ENCODE peak calls at places on chromosomes 5 and 9, in five cellular contexts. D is RWPE2, U is left cardiac atrium, R is Right ventricle myocardium inferior, O is lower lobe of right lung. J is an unnamed sample.

GRCh38 chr9:124045830-124046177 is 34.2 kb downstream of the LHX2 start:
- ATAC-seq in D (no peak), U (peak), R (peak), O (no peak), J (peak)

GRCh38 chr9:124940894-124941688 is at the start of gene GOLGA1:
- ATAC-seq in D (peak), U (peak), R (peak), O (peak), J (peak)

GRCh38 chr9:69207503-69207902 is 33.4 kb downstream of the TJP2 start:
- ATAC-seq in D (peak), U (peak), R (peak), O (peak), J (no peak)

GRCh38 chr5:119187776-119188529 is 117.1 kb downstream of the DMXL1 start:
- ATAC-seq in D (no peak), U (no peak), R (no peak), O (no peak), J (no peak)

GRCh38 chr9:122219856-122220672 is 8.7 kb downstream of the LHX6 start:
- ATAC-seq in D (no peak), U (peak), R (no peak), O (peak), J (no peak)

GRCh38 chr9:38318755-38319495 is 73.6 kb upstream of the ALDH1B1 start:
- ATAC-seq in D (no peak), U (no peak), R (no peak), O (peak), J (peak)

GRCh38 chr9:92609142-92609500 is 60.8 kb downstream of the IPPK start:
- ATAC-seq in D (peak), U (peak), R (peak), O (no peak), J (peak)

GRCh38 chr5:115543365-115543700 is 1.2 kb downstream of the FEM1C start:
- ATAC-seq in D (no peak), U (no peak), R (no peak), O (no peak), J (no peak)

GRCh38 chr9:137458194-137459146 is 664 bp downstream of the NSMF start:
- ATAC-seq in D (peak), U (peak), R (no peak), O (no peak), J (peak)

GRCh38 chr9:131167936-131168335 is 42.5 kb downstream of the NUP214 start:
- ATAC-seq in D (no peak), U (no peak), R (no peak), O (no peak), J (no peak)